ENCODE peak calls at places on chromosomes 3 and 15, in ten cellular contexts. Z, H, M, D, L, A, O, C, I and W are unnamed samples.

GRCh38 chr3:149019581-149019980 is 28.2 kb downstream of the GYG1 start:
- DNase-seq in O (no peak), C (no peak), A (no peak), H (no peak), I (no peak), L (peak; percentile 58), Z (no peak), M (no peak), D (no peak), W (no peak)

GRCh38 chr15:98689431-98689861 is 41.1 kb downstream of the IGF1R start:
- DNase-seq in L (peak; percentile 78), O (no peak), M (no peak), I (no peak), H (no peak), A (no peak), D (no peak), C (no peak), Z (no peak), W (no peak)

GRCh38 chr3:193662757-193663322 is 69.8 kb downstream of the OPA1 start:
- DNase-seq in Z (no peak), M (no peak), O (no peak), A (no peak), L (no peak), H (no peak), C (no peak), D (no peak), I (no peak), W (no peak)

GRCh38 chr3:187987162-187987561 is 166.8 kb upstream of the LPP start:
- DNase-seq in D (no peak), I (no peak), A (no peak), C (no peak), H (no peak), Z (no peak), L (no peak), M (no peak), O (no peak), W (no peak)

GRCh38 chr3:153045150-153045549 is 116.9 kb upstream of the RAP2B start:
- DNase-seq in I (no peak), C (no peak), O (no peak), D (no peak), H (no peak), Z (no peak), M (no peak), L (no peak), A (no peak), W (no peak)

GRCh38 chr3:167565489-167565888 is 88.3 kb downstream of the WDR49 start:
- DNase-seq in H (no peak), C (no peak), Z (no peak), M (no peak), I (no peak), D (no peak), L (no peak), A (no peak), O (no peak), W (no peak)

GRCh38 chr15:68817304-68818087 is 3.2 kb downstream of the ANP32A start:
- DNase-seq in C (no peak), O (no peak), Z (peak; percentile 91), M (peak; percentile 60), I (no peak), H (peak; percentile 62), A (peak; percentile 80), D (peak; percentile 66), L (peak; percentile 84), W (peak; percentile 89)

GRCh38 chr3:141191097-141191749 is 40.4 kb upstream of the PXYLP1 start:
- DNase-seq in M (peak; percentile 1), O (no peak), C (no peak), I (no peak), L (peak; percentile 53), Z (no peak), H (no peak), D (no peak), A (no peak), W (no peak)

GRCh38 chr3:138003069-138003468 is 6.9 kb upstream of the CLDN18 start:
- DNase-seq in L (no peak), C (no peak), Z (no peak), I (no peak), H (no peak), M (no peak), A (no peak), D (no peak), O (no peak), W (no peak)

GRCh38 chr3:44421280-44421679 is 56.2 kb downstream of the ZNF445 start:
- DNase-seq in H (no peak), L (no peak), M (no peak), Z (no peak), D (no peak), A (no peak), O (no peak), C (no peak), I (peak; percentile 12), W (peak; percentile 70)

GRCh38 chr3:171980578-171981270 is 58.7 kb upstream of the FNDC3B start:
- DNase-seq in A (no peak), H (no peak), O (no peak), L (no peak), C (no peak), I (no peak), D (no peak), M (no peak), Z (no peak), W (no peak)

GRCh38 chr3:126314305-126315082 is 42.7 kb downstream of the KLF15 start:
- DNase-seq in D (no peak), Z (no peak), L (no peak), M (no peak), H (no peak), A (no peak), C (no peak), I (peak; percentile 15), O (no peak), W (peak; percentile 94)

GRCh38 chr3:144189044-144189443 is 217.4 kb downstream of the DIPK2A start:
- DNase-seq in C (no peak), Z (no peak), D (no peak), L (peak; percentile 78), A (no peak), H (no peak), M (peak; percentile 41), O (no peak), I (no peak), W (no peak)

GRCh38 chr3:51353131-51353530 is 32.0 kb upstream of the MANF start:
- DNase-seq in D (no peak), Z (no peak), M (no peak), A (no peak), O (no peak), C (no peak), H (peak; percentile 90), I (no peak), L (peak; percentile 58), W (no peak)

DNA sequence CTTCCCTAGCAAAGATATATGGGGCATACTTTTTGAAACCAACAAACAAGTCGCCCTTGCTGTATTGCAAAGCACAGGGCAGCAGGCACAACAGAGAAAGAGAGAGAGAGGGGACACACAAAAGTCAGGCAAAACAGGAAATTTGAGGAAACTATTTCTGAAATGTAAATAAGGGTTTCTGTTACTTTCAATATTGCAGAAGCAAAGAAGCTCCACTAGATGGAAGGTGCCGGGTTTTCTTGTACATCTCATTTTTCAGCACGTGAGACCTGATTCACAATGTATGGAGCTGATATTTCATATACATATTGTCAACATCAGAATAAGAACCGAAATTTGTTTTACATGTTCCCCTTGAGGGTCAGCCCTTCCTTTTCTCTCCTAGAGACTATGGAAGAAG is 127.4 kb downstream of the FOXP1 start:
- DNase-seq in C (no peak), A (peak; percentile 30), M (no peak), L (no peak), I (no peak), H (no peak), Z (no peak), O (no peak), D (no peak), W (no peak)
- TF ChIP-seq CTCF in C (no peak), A (peak; percentile 26), M (no peak), L (no peak), I (no peak), H (no peak), Z (no peak), O (no peak), D (no peak), W (no peak)

GRCh38 chr3:15973414-15973813 is 175.6 kb upstream of the ANKRD28 start:
- DNase-seq in D (no peak), A (no peak), Z (no peak), L (no peak), M (no peak), C (no peak), H (no peak), O (no peak), I (no peak), W (no peak)
- TF ChIP-seq CTCF in D (no peak), A (no peak), Z (no peak), L (no peak), M (no peak), C (no peak), H (no peak), O (no peak), I (no peak), W (no peak)

DNA sequence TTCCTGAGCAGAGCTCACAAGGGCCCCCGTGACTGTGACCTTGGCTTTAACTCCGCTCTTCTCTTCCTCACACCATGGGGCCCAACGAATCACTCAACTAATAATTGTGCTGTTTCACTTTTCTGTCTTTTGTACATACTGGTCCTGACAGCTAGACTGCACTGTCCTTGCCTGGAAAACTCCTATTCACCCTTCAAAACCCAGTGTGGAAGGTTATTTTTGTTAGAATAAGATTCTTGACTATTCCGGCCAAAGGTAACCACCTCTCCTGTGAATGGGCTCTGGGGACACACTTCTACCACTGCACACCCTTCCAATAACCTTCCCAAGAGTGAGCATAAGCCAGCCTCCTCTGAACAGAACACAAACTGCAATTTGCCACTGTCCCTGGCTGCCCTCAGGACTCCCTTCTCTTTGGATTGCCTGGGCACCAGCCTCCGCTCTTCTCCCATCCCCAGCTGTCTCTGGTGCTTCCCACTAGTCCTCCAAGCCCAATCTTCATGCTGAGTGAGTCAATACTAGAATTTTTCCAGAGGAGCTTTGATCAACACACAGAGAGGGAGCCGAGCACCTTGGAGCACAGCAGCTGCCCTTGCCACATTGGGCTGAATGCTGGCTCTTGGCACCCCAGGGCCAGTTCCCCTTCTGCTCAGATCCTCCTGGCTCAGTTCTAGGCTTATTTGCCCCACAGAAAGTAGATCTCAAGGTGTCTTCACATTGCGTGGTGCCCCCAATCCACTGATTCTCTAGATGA is 2.1 kb downstream of the SCN5A start:
- DNase-seq in A (no peak), M (no peak), H (no peak), O (no peak), D (no peak), L (no peak), C (no peak), Z (no peak), I (no peak), W (peak; percentile 94)
- TF ChIP-seq CTCF in A (no peak), M (no peak), H (no peak), O (no peak), D (no peak), L (no peak), C (no peak), Z (no peak), I (no peak), W (no peak)

DNA sequence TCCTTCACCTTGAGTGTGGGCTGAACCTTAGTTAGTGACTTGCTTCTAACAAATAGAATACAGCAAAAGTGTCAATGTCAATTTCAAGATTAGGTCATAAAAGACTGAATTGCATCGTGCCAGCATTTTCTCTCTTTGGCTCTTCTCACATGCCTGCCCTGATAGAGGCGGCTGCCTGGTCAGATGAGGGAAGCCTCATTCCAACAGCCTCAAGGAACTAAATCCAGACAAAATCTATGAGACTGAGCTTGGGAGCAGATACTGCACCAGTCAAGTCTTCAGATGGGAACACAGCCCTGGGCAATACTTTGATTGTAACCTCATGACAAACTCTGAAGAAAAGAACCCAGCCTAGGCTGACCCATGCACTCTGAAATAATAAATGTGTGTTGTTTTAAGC is 63.5 kb upstream of the MFGE8 start:
- DNase-seq in Z (no peak), D (no peak), L (no peak), M (no peak), I (no peak), O (no peak), A (no peak), H (no peak), C (no peak), W (no peak)
- TF ChIP-seq CTCF in Z (no peak), D (no peak), L (no peak), M (no peak), I (no peak), O (no peak), A (no peak), H (no peak), C (no peak), W (no peak)